ENCODE peak calls at places on chromosomes 1 and 21, in four cellular contexts. P, W, F and I are unnamed samples.

GRCh38 chr1:30518186-30518585 is 205.2 kb downstream of the MATN1 start:
- DNase-seq in F (no peak), W (no peak), P (no peak), I (no peak)

GRCh38 chr1:65254320-65255087 is 54.8 kb upstream of the DNAJC6 start:
- DNase-seq in P (peak), W (peak), F (peak), I (no peak)

GRCh38 chr1:22341791-22342605 is 109.7 kb upstream of the ZBTB40 start:
- DNase-seq in W (no peak), F (peak), P (peak), I (no peak)

GRCh38 chr1:165281207-165281901 is 75.2 kb downstream of the LMX1A start:
- DNase-seq in P (no peak), F (no peak), W (no peak), I (no peak)

GRCh38 chr1:221284028-221284427 is 404.8 kb downstream of the HLX start:
- DNase-seq in P (no peak), W (no peak), F (no peak), I (no peak)

GRCh38 chr1:215497516-215497915 is 69.6 kb upstream of the KCTD3 start:
- DNase-seq in P (peak), W (no peak), F (no peak), I (no peak)

GRCh38 chr21:45496968-45497845 is 45.0 kb downstream of the SLC19A1 start:
- DNase-seq in F (no peak), P (no peak), W (no peak), I (no peak)

GRCh38 chr21:44687671-44688070 is 5.7 kb upstream of the KRTAP12-1 start:
- DNase-seq in W (no peak), P (no peak), F (no peak), I (no peak)

GRCh38 chr1:98099501-98099900 is 178.7 kb upstream of the DPYD start:
- DNase-seq in P (no peak), F (no peak), W (no peak), I (no peak)

GRCh38 chr1:51829058-51829457 is 49.5 kb downstream of the NRDC start:
- DNase-seq in W (no peak), F (no peak), P (no peak), I (no peak)

GRCh38 chr1:40258445-40258769 is 371 bp downstream of the ZMPSTE24 start:
- DNase-seq in P (no peak), W (no peak), F (no peak), I (no peak)

GRCh38 chr1:204684206-204684536 is 1.4 kb downstream of the LRRN2 start:
- DNase-seq in W (no peak), F (no peak), P (peak), I (no peak)

GRCh38 chr1:153790282-153790995 is 15.2 kb downstream of the SLC27A3 start:
- DNase-seq in P (no peak), W (no peak), F (peak), I (no peak)

GRCh38 chr1:189821838-189822237 is 655.8 kb downstream of the BRINP3 start:
- DNase-seq in P (no peak), W (no peak), F (no peak), I (no peak)

GRCh38 chr1:15352122-15352957 is 57.3 kb upstream of the EFHD2 start:
- DNase-seq in F (no peak), P (no peak), W (no peak), I (no peak)

GRCh38 chr1:2354511-2355407 is 36.6 kb downstream of the MORN1 start:
- DNase-seq in W (no peak), F (no peak), P (peak), I (no peak)

GRCh38 chr1:41739061-41739955 is 179.4 kb downstream of the HIVEP3 start:
- DNase-seq in W (no peak), F (peak), P (no peak), I (no peak)

GRCh38 chr1:54977938-54978337 is 2.5 kb upstream of the TMEM61 start:
- DNase-seq in W (no peak), P (no peak), F (no peak), I (no peak)

GRCh38 chr21:44658913-44659595 is 1.3 kb downstream of the KRTAP12-3 start:
- DNase-seq in F (no peak), P (no peak), W (no peak), I (no peak)

GRCh38 chr1:19672237-19672636 is 7.6 kb downstream of the HTR6 start:
- DNase-seq in P (no peak), F (no peak), W (no peak), I (no peak)

GRCh38 chr1:35173516-35174224 is 19.3 kb downstream of the SFPQ start:
- DNase-seq in W (no peak), F (no peak), P (no peak), I (no peak)

GRCh38 chr1:185681034-185681633 is 53.1 kb upstream of the HMCN1 start:
- DNase-seq in F (no peak), P (peak), W (peak), I (no peak)

GRCh38 chr1:1204998-1205768 is 1.2 kb downstream of the TNFRSF18 start:
- DNase-seq in P (no peak), F (no peak), W (no peak), I (no peak)